ENCODE peak calls at places on chromosomes 4 and X, in nine cellular contexts. G, M, W, O, L, N, V, X and S are unnamed samples.

GRCh38 chr4:86834901-86835300 is 14.3 kb downstream of the SLC10A6 start:
- DNase-seq in G (no peak), M (no peak), W (no peak), O (peak), L (no peak), N (no peak), V (no peak), X (peak), S (no peak)

GRCh38 chr4:7554885-7555284 is 120.2 kb upstream of the PSAPL1 start:
- DNase-seq in G (no peak), M (no peak), W (no peak), O (no peak), L (no peak), N (no peak), V (no peak), X (no peak), S (no peak)

GRCh38 chrX:45803383-45803921 is 602.8 kb upstream of the DIPK2B start:
- DNase-seq in G (no peak), M (no peak), W (no peak), O (peak), L (no peak), N (no peak), V (no peak), X (peak), S (no peak)

GRCh38 chr4:10045481-10045880 is 24.2 kb upstream of the SLC2A9 start:
- DNase-seq in G (no peak), M (no peak), W (no peak), O (no peak), L (no peak), N (no peak), V (no peak), X (peak), S (no peak)

GRCh38 chr4:182384496-182385155 is 141.4 kb downstream of the TENM3 start:
- DNase-seq in G (no peak), M (no peak), W (no peak), O (no peak), L (no peak), N (peak), V (no peak), X (peak), S (no peak)

GRCh38 chr4:106358899-106359298 is 9.7 kb downstream of the GIMD1 start:
- DNase-seq in G (no peak), M (no peak), W (no peak), O (no peak), L (no peak), N (no peak), V (no peak), X (peak), S (no peak)

GRCh38 chrX:68186552-68187262 is 246.6 kb downstream of the OPHN1 start:
- DNase-seq in G (no peak), M (no peak), W (no peak), O (no peak), L (no peak), N (no peak), V (no peak), X (no peak), S (no peak)

GRCh38 chr4:2937146-2937857 is 25.9 kb downstream of the NOP14 start:
- DNase-seq in G (no peak), M (peak), W (peak), O (no peak), L (peak), N (no peak), V (no peak), X (peak), S (no peak)

GRCh38 chr4:167185465-167185864 is 48.8 kb downstream of the SPOCK3 start:
- DNase-seq in G (no peak), M (no peak), W (no peak), O (no peak), L (no peak), N (no peak), V (no peak), X (no peak), S (no peak)

GRCh38 chr4:1771555-1772305 is 21.4 kb upstream of the FGFR3 start:
- DNase-seq in G (peak), M (no peak), W (no peak), O (no peak), L (no peak), N (no peak), V (no peak), X (no peak), S (peak)

GRCh38 chr4:20356565-20356964 is 104.9 kb downstream of the SLIT2 start:
- DNase-seq in G (no peak), M (no peak), W (no peak), O (no peak), L (no peak), N (peak), V (peak), X (peak), S (no peak)

GRCh38 chr4:169925678-169926077 is 100.5 kb downstream of the MFAP3L start:
- DNase-seq in G (no peak), M (no peak), W (no peak), O (no peak), L (no peak), N (no peak), V (no peak), X (no peak), S (no peak)

GRCh38 chrX:135463937-135464336 is 42.2 kb downstream of the SMIM10L2A start:
- DNase-seq in G (no peak), M (no peak), W (no peak), O (no peak), L (no peak), N (no peak), V (no peak), X (no peak), S (no peak)

GRCh38 chr4:6955261-6955911 is 45.8 kb downstream of the TBC1D14 start:
- DNase-seq in G (no peak), M (no peak), W (peak), O (no peak), L (peak), N (no peak), V (no peak), X (no peak), S (no peak)

GRCh38 chrX:2498781-2499302 is 1.9 kb downstream of the DHRSX start:
- DNase-seq in G (peak), M (no peak), W (peak), O (no peak), L (peak), N (peak), V (no peak), X (peak), S (peak)

GRCh38 chr4:157674699-157675098 is 454.2 kb downstream of the GRIA2 start:
- DNase-seq in G (no peak), M (no peak), W (no peak), O (no peak), L (no peak), N (no peak), V (no peak), X (no peak), S (no peak)

GRCh38 chr4:168790898-168791297 is 219.2 kb downstream of the CBR4 start:
- DNase-seq in G (no peak), M (no peak), W (no peak), O (no peak), L (no peak), N (no peak), V (no peak), X (no peak), S (no peak)

GRCh38 chr4:116668190-116668589 is 417.2 kb downstream of the TRAM1L1 start:
- DNase-seq in G (no peak), M (no peak), W (no peak), O (no peak), L (no peak), N (peak), V (no peak), X (no peak), S (no peak)
- TF ChIP-seq CTCF in G (peak), M (no peak), W (no peak), O (no peak), L (no peak), N (peak), V (peak), X (no peak), S (peak)

GRCh38 chrX:94830717-94831116 is 1156.7 kb downstream of the FAM133A start:
- DNase-seq in G (no peak), M (no peak), W (no peak), O (no peak), L (no peak), N (no peak), V (no peak), X (no peak), S (no peak)

GRCh38 chrX:94834226-94834625 is 1160.2 kb downstream of the FAM133A start:
- DNase-seq in G (no peak), M (no peak), W (no peak), O (no peak), L (no peak), N (no peak), V (no peak), X (no peak), S (no peak)

DNA sequence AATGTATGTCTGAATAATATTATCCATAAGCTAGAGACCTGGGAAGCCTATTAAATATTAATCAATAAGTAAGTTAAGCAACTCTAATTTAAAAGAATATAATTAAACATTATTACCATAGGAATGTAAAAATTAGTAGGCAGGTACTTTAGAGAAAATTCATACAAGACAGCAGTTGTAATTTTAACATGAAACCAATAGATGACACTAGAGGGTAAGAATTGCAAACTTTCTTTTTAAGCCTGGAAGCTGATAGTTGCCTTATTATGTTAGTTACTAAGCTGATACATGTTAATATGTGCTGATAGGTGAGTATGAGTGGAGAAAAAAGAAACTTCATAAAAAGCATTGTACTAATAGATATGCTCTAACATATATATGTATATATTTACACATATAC is 1157.4 kb downstream of the FAM133A start:
- DNase-seq in G (no peak), M (no peak), W (no peak), O (no peak), L (no peak), N (peak), V (no peak), X (peak), S (peak)
- TF ChIP-seq CTCF in G (no peak), M (no peak), W (no peak), O (no peak), L (no peak), N (peak), V (peak), X (peak), S (peak)

GRCh38 chr4:132557660-132558059 is 591.4 kb upstream of the PCDH10 start:
- DNase-seq in G (no peak), M (no peak), W (no peak), O (no peak), L (no peak), N (peak), V (no peak), X (no peak), S (peak)
- TF ChIP-seq CTCF in G (no peak), M (no peak), W (no peak), O (no peak), L (no peak), N (peak), V (peak), X (peak), S (no peak)

GRCh38 chrX:78592030-78592429 is 67.1 kb downstream of the RTL3 start:
- DNase-seq in G (no peak), M (no peak), W (no peak), O (no peak), L (no peak), N (no peak), V (no peak), X (no peak), S (no peak)

GRCh38 chrX:78593701-78594100 is 65.4 kb downstream of the RTL3 start:
- DNase-seq in G (no peak), M (no peak), W (no peak), O (no peak), L (no peak), N (no peak), V (no peak), X (no peak), S (no peak)

DNA sequence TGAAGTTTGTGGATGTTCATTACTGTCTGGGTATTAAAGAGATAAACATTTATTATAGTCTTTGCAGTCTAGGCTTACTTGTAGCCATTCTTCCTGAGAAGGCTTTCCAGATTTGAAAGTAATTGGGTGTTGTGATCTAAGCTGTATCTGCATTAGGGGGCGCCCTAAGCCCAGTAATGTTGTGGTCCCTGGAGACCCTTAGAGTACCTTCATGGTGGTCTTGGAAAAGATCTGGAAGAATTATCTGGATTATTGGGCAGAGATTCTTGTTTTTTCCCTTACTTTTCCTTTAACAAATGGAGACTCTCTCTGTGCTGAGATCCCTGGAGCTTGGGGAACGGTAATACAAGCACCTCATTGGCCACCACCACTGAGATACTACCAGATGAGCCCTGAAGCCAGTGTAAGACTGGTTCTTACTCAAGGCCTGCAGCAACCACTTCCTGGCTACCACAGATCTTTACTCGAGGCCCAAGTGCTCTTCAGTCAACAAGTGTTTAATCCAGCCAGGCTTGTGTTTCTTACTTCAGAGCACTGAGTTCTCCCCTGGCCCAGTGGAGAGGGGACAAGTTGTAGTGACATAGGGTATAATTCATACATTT is 63.1 kb downstream of the RTL3 start:
- DNase-seq in G (no peak), M (no peak), W (no peak), O (no peak), L (no peak), N (peak), V (peak), X (no peak), S (no peak)
- TF ChIP-seq CTCF in G (no peak), M (no peak), W (no peak), O (peak), L (no peak), N (peak), V (no peak), X (peak), S (peak)

GRCh38 chr4:133484287-133484686 is 335.2 kb downstream of the PCDH10 start:
- DNase-seq in G (no peak), M (no peak), W (no peak), O (no peak), L (no peak), N (no peak), V (no peak), X (peak), S (no peak)

GRCh38 chr4:133483600-133484246 is 334.6 kb downstream of the PCDH10 start:
- DNase-seq in G (no peak), M (no peak), W (no peak), O (no peak), L (no peak), N (peak), V (no peak), X (peak), S (no peak)
- TF ChIP-seq CTCF in G (no peak), M (peak), W (no peak), O (no peak), L (no peak), N (peak), V (peak), X (peak), S (peak)

GRCh38 chr4:120773641-120774040 is 148.9 kb downstream of the PRDM5 start:
- DNase-seq in G (no peak), M (no peak), W (no peak), O (no peak), L (no peak), N (no peak), V (no peak), X (no peak), S (no peak)

GRCh38 chr4:120769227-120769626 is 153.3 kb downstream of the PRDM5 start:
- DNase-seq in G (no peak), M (no peak), W (no peak), O (peak), L (no peak), N (peak), V (no peak), X (peak), S (no peak)

GRCh38 chr4:120770897-120771296 is 151.6 kb downstream of the PRDM5 start:
- DNase-seq in G (no peak), M (no peak), W (no peak), O (no peak), L (no peak), N (no peak), V (no peak), X (no peak), S (no peak)

GRCh38 chr4:120771907-120772306 is 150.6 kb downstream of the PRDM5 start:
- DNase-seq in G (no peak), M (no peak), W (no peak), O (no peak), L (no peak), N (no peak), V (no peak), X (no peak), S (no peak)
- TF ChIP-seq CTCF in G (no peak), M (no peak), W (no peak), O (no peak), L (no peak), N (peak), V (no peak), X (no peak), S (no peak)

GRCh38 chr4:82217986-82218715 is 155.6 kb downstream of the HNRNPD start:
- DNase-seq in G (no peak), M (no peak), W (no peak), O (no peak), L (no peak), N (peak), V (no peak), X (no peak), S (no peak)
- TF ChIP-seq CTCF in G (peak), M (no peak), W (no peak), O (peak), L (no peak), N (peak), V (peak), X (peak), S (peak)